ENCODE peak calls at places on chromosomes 2 and 18, in six cellular contexts. One of them, this sample, is unnamed.

GRCh38 chr2:202410092-202410491 is 34.0 kb downstream of the BMPR2 start:
- DNase-seq in thoracic aorta: no peak
- DNase-seq in endothelial cell: no peak
- DNase-seq in psoas muscle: no peak
- DNase-seq in naive thymus-derived CD8-positive, alpha-beta T cell: no peak
- DNase-seq in head of caudate nucleus: no peak
- DNase-seq in this sample: no peak

GRCh38 chr18:79489048-79489899 is 93.5 kb downstream of the NFATC1 start:
- DNase-seq in thoracic aorta: no peak
- DNase-seq in endothelial cell: no peak
- DNase-seq in psoas muscle: peak
- DNase-seq in naive thymus-derived CD8-positive, alpha-beta T cell: no peak
- DNase-seq in head of caudate nucleus: peak
- DNase-seq in this sample: peak

GRCh38 chr18:75200644-75201272 is 8.2 kb downstream of the PTGR3 start:
- DNase-seq in thoracic aorta: no peak
- DNase-seq in endothelial cell: no peak
- DNase-seq in psoas muscle: no peak
- DNase-seq in naive thymus-derived CD8-positive, alpha-beta T cell: no peak
- DNase-seq in head of caudate nucleus: no peak
- DNase-seq in this sample: no peak

GRCh38 chr2:128510701-128511100 is 192.0 kb upstream of the HS6ST1 start:
- DNase-seq in thoracic aorta: no peak
- DNase-seq in endothelial cell: no peak
- DNase-seq in psoas muscle: no peak
- DNase-seq in naive thymus-derived CD8-positive, alpha-beta T cell: no peak
- DNase-seq in head of caudate nucleus: no peak
- DNase-seq in this sample: no peak

GRCh38 chr18:54150226-54150625 is 74.2 kb downstream of the MBD2 start:
- DNase-seq in thoracic aorta: no peak
- DNase-seq in endothelial cell: no peak
- DNase-seq in psoas muscle: no peak
- DNase-seq in naive thymus-derived CD8-positive, alpha-beta T cell: no peak
- DNase-seq in head of caudate nucleus: no peak
- DNase-seq in this sample: no peak

GRCh38 chr2:149037851-149038250 is 648 bp upstream of the LYPD6B start:
- DNase-seq in thoracic aorta: no peak
- DNase-seq in endothelial cell: no peak
- DNase-seq in psoas muscle: no peak
- DNase-seq in naive thymus-derived CD8-positive, alpha-beta T cell: no peak
- DNase-seq in head of caudate nucleus: no peak
- DNase-seq in this sample: no peak

GRCh38 chr2:205811387-205811786 is 129.1 kb downstream of the NRP2 start:
- DNase-seq in thoracic aorta: no peak
- DNase-seq in endothelial cell: no peak
- DNase-seq in psoas muscle: no peak
- DNase-seq in naive thymus-derived CD8-positive, alpha-beta T cell: no peak
- DNase-seq in head of caudate nucleus: no peak
- DNase-seq in this sample: no peak

GRCh38 chr2:35915261-35915660 is 440.3 kb upstream of the CRIM1 start:
- DNase-seq in thoracic aorta: no peak
- DNase-seq in endothelial cell: no peak
- DNase-seq in psoas muscle: no peak
- DNase-seq in naive thymus-derived CD8-positive, alpha-beta T cell: no peak
- DNase-seq in head of caudate nucleus: no peak
- DNase-seq in this sample: no peak

GRCh38 chr2:73258186-73258912 is 24.2 kb downstream of the CCT7 start:
- DNase-seq in thoracic aorta: no peak
- DNase-seq in endothelial cell: no peak
- DNase-seq in psoas muscle: no peak
- DNase-seq in naive thymus-derived CD8-positive, alpha-beta T cell: no peak
- DNase-seq in head of caudate nucleus: no peak
- DNase-seq in this sample: no peak

GRCh38 chr2:222950886-222951285 is 90.0 kb downstream of the ACSL3 start:
- DNase-seq in thoracic aorta: no peak
- DNase-seq in endothelial cell: no peak
- DNase-seq in psoas muscle: no peak
- DNase-seq in naive thymus-derived CD8-positive, alpha-beta T cell: no peak
- DNase-seq in head of caudate nucleus: no peak
- DNase-seq in this sample: no peak

GRCh38 chr18:37398248-37398920 is 167.2 kb downstream of the CELF4 start:
- DNase-seq in thoracic aorta: no peak
- DNase-seq in endothelial cell: no peak
- DNase-seq in psoas muscle: no peak
- DNase-seq in naive thymus-derived CD8-positive, alpha-beta T cell: no peak
- DNase-seq in head of caudate nucleus: no peak
- DNase-seq in this sample: no peak

GRCh38 chr2:8552264-8552913 is 129.5 kb upstream of the ID2 start:
- DNase-seq in thoracic aorta: no peak
- DNase-seq in endothelial cell: no peak
- DNase-seq in psoas muscle: peak
- DNase-seq in naive thymus-derived CD8-positive, alpha-beta T cell: no peak
- DNase-seq in head of caudate nucleus: no peak
- DNase-seq in this sample: no peak

GRCh38 chr18:68024716-68025115 is 508.2 kb upstream of the DSEL start:
- DNase-seq in thoracic aorta: no peak
- DNase-seq in endothelial cell: no peak
- DNase-seq in psoas muscle: no peak
- DNase-seq in naive thymus-derived CD8-positive, alpha-beta T cell: no peak
- DNase-seq in head of caudate nucleus: no peak
- DNase-seq in this sample: no peak

GRCh38 chr2:6079405-6079804 is 387.2 kb downstream of the SOX11 start:
- DNase-seq in thoracic aorta: no peak
- DNase-seq in endothelial cell: no peak
- DNase-seq in psoas muscle: no peak
- DNase-seq in naive thymus-derived CD8-positive, alpha-beta T cell: no peak
- DNase-seq in head of caudate nucleus: no peak
- DNase-seq in this sample: no peak

GRCh38 chr2:54669677-54670484 is 53.6 kb upstream of the EML6 start:
- DNase-seq in thoracic aorta: no peak
- DNase-seq in endothelial cell: no peak
- DNase-seq in psoas muscle: no peak
- DNase-seq in naive thymus-derived CD8-positive, alpha-beta T cell: no peak
- DNase-seq in head of caudate nucleus: no peak
- DNase-seq in this sample: no peak

GRCh38 chr2:160194946-160195345 is 5.1 kb downstream of the ITGB6 start:
- DNase-seq in thoracic aorta: no peak
- DNase-seq in endothelial cell: no peak
- DNase-seq in psoas muscle: no peak
- DNase-seq in naive thymus-derived CD8-positive, alpha-beta T cell: no peak
- DNase-seq in head of caudate nucleus: no peak
- DNase-seq in this sample: no peak

This sample was measured in heart left ventricle.